ENCODE peak calls at places on chromosomes 2 and 18, in seven cellular contexts. J, V, K, M, F, X and E are unnamed samples.

GRCh38 chr2:120042359-120042758 is 29.5 kb downstream of the EPB41L5 start:
- DNase-seq in F (no peak), K (no peak), V (no peak), M (no peak), J (no peak), X (no peak), E (no peak)

GRCh38 chr2:85257359-85258193 is 70.2 kb downstream of the TGOLN2 start:
- DNase-seq in M (no peak), X (no peak), F (no peak), K (no peak), J (no peak), V (no peak), E (no peak)

GRCh38 chr18:7872569-7872968 is 305.5 kb downstream of the PTPRM start:
- DNase-seq in F (peak; percentile 49), X (no peak), J (no peak), M (no peak), K (no peak), V (no peak), E (no peak)

GRCh38 chr18:13232971-13233565 is 14.5 kb downstream of the LDLRAD4 start:
- DNase-seq in M (no peak), X (no peak), V (no peak), K (no peak), F (no peak), J (no peak), E (peak; percentile 16)

GRCh38 chr2:101775636-101776035 is 78.1 kb downstream of the MAP4K4 start:
- DNase-seq in J (no peak), X (no peak), M (no peak), K (no peak), F (no peak), V (no peak), E (no peak)

GRCh38 chr2:236982693-236983092 is 103.0 kb upstream of the COPS8 start:
- DNase-seq in V (no peak), F (no peak), K (no peak), M (peak; percentile 1), J (no peak), X (no peak), E (no peak)

GRCh38 chr18:46329736-46330246 is 225.6 kb downstream of the HAUS1 start:
- DNase-seq in F (no peak), X (no peak), M (no peak), V (no peak), J (no peak), K (no peak), E (no peak)

GRCh38 chr2:1487758-1488715 is 74.8 kb downstream of the TPO start:
- DNase-seq in X (peak; percentile 14), F (no peak), J (no peak), K (no peak), M (no peak), V (no peak), E (no peak)

GRCh38 chr2:30336978-30337841 is 105.9 kb downstream of the LBH start:
- DNase-seq in J (peak; percentile 21), F (no peak), K (no peak), V (no peak), X (no peak), M (no peak), E (no peak)

GRCh38 chr18:39701839-39702238 is 2136.2 kb upstream of the CELF4 start:
- DNase-seq in K (no peak), J (no peak), V (no peak), M (no peak), X (no peak), F (peak; percentile 8), E (no peak)

GRCh38 chr18:13823707-13824395 is at the start of gene MC5R:
- DNase-seq in J (peak; percentile 68), K (peak; percentile 82), V (peak; percentile 70), F (peak; percentile 33), M (peak; percentile 76), X (peak; percentile 88), E (peak; percentile 88)

GRCh38 chr18:30106356-30106755 is 936.2 kb downstream of the DSC3 start:
- DNase-seq in M (no peak), V (no peak), F (no peak), J (no peak), K (no peak), X (no peak), E (no peak)

GRCh38 chr2:5140367-5140766 is 551.8 kb upstream of the SOX11 start:
- DNase-seq in K (no peak), V (no peak), J (no peak), X (no peak), M (no peak), F (no peak), E (no peak)

GRCh38 chr2:196988599-196988998 is 62.1 kb upstream of the PGAP1 start:
- DNase-seq in X (no peak), K (no peak), M (no peak), J (peak; percentile 48), V (no peak), F (no peak), E (no peak)

DNA sequence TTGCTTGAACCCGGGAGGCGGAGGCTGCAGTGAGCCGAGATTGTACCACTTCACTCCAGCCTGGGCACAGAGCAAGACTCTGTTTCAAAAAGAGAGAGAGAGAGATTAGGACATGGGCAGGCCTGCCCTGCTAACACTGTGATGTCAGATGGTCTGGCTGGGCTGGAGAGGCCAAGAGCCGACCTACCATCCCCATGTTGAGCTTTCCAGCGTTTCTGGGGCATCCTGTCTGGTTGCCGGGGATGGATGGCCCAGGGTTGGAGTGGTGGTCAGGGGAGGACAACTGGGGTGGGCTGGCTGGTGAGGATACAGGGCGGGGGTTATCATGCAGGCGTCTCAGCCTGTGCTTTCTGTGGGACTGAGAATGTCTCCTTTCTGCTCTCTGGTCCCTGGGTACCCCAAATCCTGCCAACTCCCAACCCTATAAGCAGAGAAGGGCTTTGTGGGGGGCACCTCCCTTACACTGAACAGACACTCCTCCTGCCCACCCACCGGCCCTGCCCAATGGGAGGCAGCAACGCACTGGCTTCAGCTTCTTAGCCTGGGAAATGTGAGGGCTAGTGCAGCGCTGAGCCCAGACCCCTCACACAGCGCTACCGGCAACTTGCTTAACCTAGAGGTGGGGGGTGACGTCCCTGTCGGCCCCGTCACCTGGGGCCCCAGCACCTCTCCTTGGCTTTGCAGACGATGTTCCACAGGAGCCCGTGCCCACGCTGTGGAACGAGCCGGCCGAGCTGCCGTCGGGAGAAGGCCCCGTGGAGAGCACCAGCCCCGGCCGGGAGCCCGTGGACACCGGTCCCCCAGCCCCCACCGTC is 5.4 kb downstream of the SNORC start:
- DNase-seq in J (no peak), M (peak; percentile 48), F (no peak), V (no peak), K (no peak), X (peak; percentile 57), E (no peak)
- TF ChIP-seq CTCF in J (no peak), M (no peak), F (no peak), V (no peak), K (no peak), X (peak; percentile 9), E (no peak)

DNA sequence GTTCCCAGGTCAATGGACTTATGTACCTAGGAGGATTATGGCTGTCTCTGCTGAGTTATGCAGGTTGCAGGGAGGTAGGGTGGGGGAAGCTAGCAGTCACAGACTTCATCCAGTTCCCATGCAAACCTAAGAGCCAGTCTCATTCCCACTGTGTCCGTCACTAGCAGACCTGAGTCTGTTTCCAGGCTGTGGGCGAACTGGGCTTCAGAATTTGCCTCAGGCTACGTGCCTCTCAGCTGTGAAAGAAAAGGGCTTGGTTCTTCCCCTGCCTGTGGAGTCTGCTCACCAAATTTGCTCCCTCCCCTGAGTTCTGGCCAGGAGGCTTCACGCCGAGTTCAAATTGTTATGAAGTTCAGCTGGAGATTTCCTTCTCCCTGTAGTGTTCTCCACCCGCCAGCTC is 985.9 kb upstream of the NRXN1 start:
- DNase-seq in M (no peak), K (no peak), F (no peak), X (no peak), V (no peak), J (no peak), E (no peak)
- TF ChIP-seq CTCF in M (no peak), K (no peak), F (no peak), X (no peak), V (no peak), J (no peak), E (no peak)

GRCh38 chr2:168156661-168157060 is 90.7 kb downstream of the STK39 start:
- DNase-seq in K (no peak), M (no peak), V (peak; percentile 33), J (peak; percentile 28), X (no peak), F (no peak), E (no peak)
- TF ChIP-seq CTCF in K (no peak), M (no peak), V (no peak), J (no peak), X (no peak), F (no peak), E (no peak)

GRCh38 chr2:164495491-164496223 is 125.6 kb downstream of the GRB14 start:
- DNase-seq in K (no peak), V (no peak), J (peak; percentile 33), F (peak; percentile 15), M (no peak), X (peak; percentile 77), E (no peak)
- TF ChIP-seq CTCF in K (peak; percentile 28), V (peak; percentile 18), J (peak; percentile 35), F (peak; percentile 80), M (peak; percentile 83), X (peak; percentile 85), E (peak; percentile 38)

GRCh38 chr2:24025264-24025663 is 15.4 kb downstream of the MFSD2B start:
- DNase-seq in M (peak; percentile 24), J (no peak), F (no peak), K (no peak), X (no peak), V (no peak), E (no peak)

GRCh38 chr2:24026233-24026632 is 16.3 kb downstream of the MFSD2B start:
- DNase-seq in X (no peak), V (no peak), M (peak; percentile 64), J (no peak), K (no peak), F (no peak), E (no peak)

GRCh38 chr2:24022975-24023575 is 13.2 kb downstream of the MFSD2B start:
- DNase-seq in F (no peak), V (no peak), J (no peak), K (no peak), X (no peak), M (no peak), E (no peak)

GRCh38 chr2:24022324-24022974 is 12.6 kb downstream of the MFSD2B start:
- DNase-seq in J (no peak), V (no peak), X (no peak), F (no peak), K (no peak), M (no peak), E (no peak)

DNA sequence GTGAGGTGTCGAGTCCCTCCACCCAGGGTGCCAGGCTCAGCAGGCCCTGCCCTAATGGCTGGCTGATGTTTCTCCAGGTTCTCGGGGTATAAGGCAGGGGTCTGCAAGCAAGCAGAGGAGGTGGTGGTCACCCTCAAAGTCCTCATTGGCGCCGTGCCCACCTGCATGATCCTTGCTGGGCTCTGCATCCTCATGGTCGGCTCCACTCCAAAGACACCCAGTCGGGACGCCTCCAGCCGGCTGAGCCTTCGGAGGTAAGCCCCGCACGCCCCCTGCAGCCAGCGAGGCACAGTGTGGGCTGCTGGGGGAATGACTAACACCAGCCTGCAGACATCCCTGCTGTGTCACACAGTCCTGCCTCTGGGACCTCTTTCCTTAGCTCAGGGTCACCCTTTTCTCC is 14.1 kb downstream of the MFSD2B start:
- DNase-seq in J (no peak), V (peak; percentile 29), X (peak; percentile 31), M (peak; percentile 64), F (peak; percentile 62), K (peak; percentile 32), E (no peak)
- TF ChIP-seq CTCF in J (peak; percentile 6), V (no peak), X (peak; percentile 29), M (peak; percentile 51), F (peak; percentile 58), K (peak; percentile 48), E (no peak)